ENCODE peak calls at places on chromosomes 13 and 19, in nine cellular contexts. I is AG04450; O is stimulated activated CD4-positive, alpha-beta T cell treated with anti-CD3 and anti-CD28 coated beads, Interleukin-15, amount 100 ng/mL, for 1 hour; Y is left cardiac atrium; V is NCI-H345; S is fibroblast of pulmonary artery; N is tibial nerve; A is left ventricle myocardium inferior; X is stimulated activated CD8-positive, alpha-beta memory T cell treated with anti-CD3 and anti-CD28 coated beads, Interleukin-15, amount 100 ng/mL, for 24 hours. D is an unnamed sample.

GRCh38 chr13:37175996-37176395 is 70.5 kb upstream of the CSNK1A1L start:
- DNase-seq in I (peak), O (no peak), Y (no peak), V (no peak), S (peak), N (peak), A (no peak), X (no peak), D (no peak)

GRCh38 chr13:96198038-96198437 is 108.1 kb downstream of the HS6ST3 start:
- DNase-seq in I (no peak), O (no peak), Y (no peak), V (no peak), S (no peak), N (no peak), A (no peak), X (no peak), D (no peak)

GRCh38 chr19:41373993-41374392 is 2.3 kb upstream of the TMEM91 start:
- DNase-seq in I (peak), O (no peak), Y (peak), V (peak), S (peak), N (peak), A (peak), X (no peak), D (no peak)

GRCh38 chr13:67238277-67238859 is 8.2 kb upstream of the PCDH9 start:
- DNase-seq in I (no peak), O (no peak), Y (no peak), V (peak), S (peak), N (no peak), A (no peak), X (no peak), D (no peak)

GRCh38 chr13:41054919-41055619 is 6.2 kb upstream of the WBP4 start:
- DNase-seq in I (no peak), O (no peak), Y (no peak), V (no peak), S (no peak), N (no peak), A (no peak), X (no peak), D (no peak)

GRCh38 chr13:102873653-102874052 is 27.8 kb downstream of the ERCC5 start:
- DNase-seq in I (no peak), O (no peak), Y (no peak), V (no peak), S (peak), N (no peak), A (no peak), X (no peak), D (no peak)

GRCh38 chr13:31327157-31327556 is 127.4 kb downstream of the B3GLCT start:
- DNase-seq in I (no peak), O (no peak), Y (no peak), V (no peak), S (no peak), N (no peak), A (no peak), X (no peak), D (no peak)

GRCh38 chr13:83372786-83373185 is 509.5 kb downstream of the SLITRK1 start:
- DNase-seq in I (no peak), O (no peak), Y (no peak), V (no peak), S (no peak), N (no peak), A (no peak), X (no peak), D (no peak)

GRCh38 chr19:4075373-4075772 is 8.7 kb upstream of the ZBTB7A start:
- DNase-seq in I (no peak), O (no peak), Y (no peak), V (no peak), S (no peak), N (no peak), A (no peak), X (no peak), D (no peak)

GRCh38 chr19:39937094-39937493 is 2.7 kb upstream of the FCGBP start:
- DNase-seq in I (no peak), O (peak), Y (no peak), V (no peak), S (no peak), N (no peak), A (no peak), X (no peak), D (no peak)

GRCh38 chr13:32840840-32841713 is 175.1 kb upstream of the KL start:
- DNase-seq in I (no peak), O (no peak), Y (no peak), V (peak), S (no peak), N (no peak), A (peak), X (no peak), D (no peak)

GRCh38 chr19:48683349-48683748 is 10.5 kb upstream of the NTN5 start:
- DNase-seq in I (no peak), O (no peak), Y (peak), V (no peak), S (peak), N (peak), A (peak), X (no peak), D (no peak)

GRCh38 chr13:85543144-85543543 is 256.1 kb downstream of the SLITRK6 start:
- DNase-seq in I (no peak), O (no peak), Y (no peak), V (no peak), S (peak), N (no peak), A (no peak), X (no peak), D (no peak)

GRCh38 chr13:48828962-48829405 is 146.7 kb upstream of the FNDC3A start:
- DNase-seq in I (no peak), O (no peak), Y (no peak), V (peak), S (no peak), N (no peak), A (no peak), X (no peak), D (no peak)

GRCh38 chr19:35557539-35558399 is 5.7 kb downstream of the ATP4A start:
- DNase-seq in I (no peak), O (peak), Y (peak), V (peak), S (peak), N (no peak), A (peak), X (peak), D (peak)

GRCh38 chr13:23460309-23460708 is 26.8 kb upstream of the SACS start:
- DNase-seq in I (no peak), O (no peak), Y (no peak), V (no peak), S (no peak), N (no peak), A (no peak), X (no peak), D (no peak)

GRCh38 chr19:13839938-13840750 is 36.8 kb upstream of the NANOS3 start:
- DNase-seq in I (no peak), O (peak), Y (peak), V (no peak), S (no peak), N (peak), A (peak), X (no peak), D (no peak)

GRCh38 chr13:87919956-87920355 is 248.8 kb downstream of the SLITRK5 start:
- DNase-seq in I (no peak), O (no peak), Y (no peak), V (no peak), S (no peak), N (no peak), A (no peak), X (no peak), D (no peak)

GRCh38 chr19:43574424-43575155 is 737 bp downstream of the XRCC1 start:
- DNase-seq in I (no peak), O (no peak), Y (no peak), V (no peak), S (no peak), N (no peak), A (no peak), X (no peak), D (no peak)